ENCODE peak calls at places on chromosomes 4 and X, in nine cellular contexts. R is neuronal stem cell, C is H9, Z is DND-41, U is HCT116, P is mesenchymal stem cell, V is colonic mucosa, B is astrocyte, X is neural progenitor cell. I is an unnamed sample. For H3K4me1, the result is how much of the 10 kb centered on the place peaks cover.

GRCh38 chr4:40524642-40525041 is 105.0 kb downstream of the RBM47 start:
- DNase-seq in C (no peak), V (no peak), B (peak), U (no peak), X (no peak), P (no peak), R (no peak), Z (no peak), I (no peak)

GRCh38 chr4:127309360-127310095 is 323.2 kb upstream of the INTU start:
- DNase-seq in P (peak), U (peak), X (no peak), R (no peak), V (no peak), B (peak), C (no peak), Z (no peak), I (no peak)

GRCh38 chr4:78585633-78586032 is 34.1 kb downstream of the ANXA3 start:
- DNase-seq in R (no peak), Z (no peak), B (peak), U (no peak), X (no peak), V (no peak), C (no peak), P (peak), I (no peak)

GRCh38 chr4:87003266-87003665 is 68.5 kb downstream of the AFF1 start:
- DNase-seq in P (no peak), U (no peak), Z (no peak), X (no peak), R (no peak), V (no peak), C (no peak), B (no peak), I (no peak)

GRCh38 chr4:68896749-68897148 is 54.9 kb downstream of the UGT2A3 start:
- DNase-seq in Z (no peak), P (no peak), U (no peak), X (no peak), C (no peak), V (no peak), B (no peak), R (no peak), I (no peak)

GRCh38 chr4:7759635-7760034 is 180.0 kb downstream of the AFAP1 start:
- DNase-seq in C (no peak), R (no peak), B (no peak), Z (no peak), U (no peak), V (no peak), P (no peak), X (no peak), I (peak)

GRCh38 chr4:14115106-14115505 is 487.6 kb upstream of the BOD1L1 start:
- DNase-seq in X (no peak), R (no peak), V (no peak), P (no peak), C (peak), U (no peak), Z (no peak), B (no peak), I (no peak)

GRCh38 chrX:49272426-49272825 is 2.8 kb downstream of the PPP1R3F start:
- DNase-seq in Z (no peak), R (no peak), P (no peak), X (no peak), V (no peak), B (no peak), C (no peak), U (no peak), I (no peak)

GRCh38 chrX:129461801-129462456 is 61.4 kb downstream of the SMARCA1 start:
- DNase-seq in X (no peak), Z (no peak), U (no peak), R (no peak), V (no peak), C (no peak), B (no peak), P (no peak), I (no peak)

GRCh38 chrX:115913575-115913974 is 257.0 kb upstream of the AGTR2 start:
- DNase-seq in V (no peak), P (no peak), X (no peak), U (no peak), C (no peak), B (no peak), Z (no peak), R (no peak), I (no peak)

GRCh38 chrX:119640621-119641020 is 34.4 kb upstream of the NKRF start:
- DNase-seq in P (no peak), V (no peak), R (no peak), X (no peak), B (no peak), C (no peak), U (no peak), Z (no peak), I (no peak)

GRCh38 chr4:146957252-146957651 is 11.6 kb upstream of the TTC29 start:
- DNase-seq in P (peak), V (no peak), U (no peak), C (no peak), Z (no peak), B (peak), X (no peak), R (no peak), I (no peak)

GRCh38 chr4:96986800-96987199 is 1146.9 kb downstream of the PDHA2 start:
- DNase-seq in C (no peak), Z (no peak), V (no peak), X (no peak), R (no peak), P (no peak), B (no peak), U (no peak), I (no peak)

GRCh38 chr4:108596389-108596788 is 24.0 kb upstream of the RPL34 start:
- DNase-seq in U (no peak), B (peak), C (no peak), P (no peak), Z (no peak), R (no peak), X (no peak), V (no peak), I (no peak)

GRCh38 chrX:45743906-45744625 is 543.4 kb upstream of the DIPK2B start:
- DNase-seq in Z (no peak), V (no peak), R (no peak), B (no peak), P (peak), U (no peak), C (no peak), X (no peak), I (no peak)

GRCh38 chr4:67580577-67580976 is 22.1 kb downstream of the STAP1 start:
- DNase-seq in Z (no peak), R (no peak), B (no peak), X (no peak), P (no peak), U (no peak), C (no peak), V (no peak), I (no peak)

GRCh38 chr4:120293341-120293740 is 226.7 kb upstream of the MAD2L1 start:
- DNase-seq in B (peak), U (no peak), R (no peak), P (no peak), X (no peak), V (no peak), C (no peak), Z (no peak), I (no peak)

GRCh38 chr4:138945840-138946239 is 69.7 kb upstream of the NOCT start:
- DNase-seq in U (no peak), P (no peak), B (no peak), R (no peak), X (no peak), C (no peak), V (no peak), Z (no peak), I (no peak)

GRCh38 chr4:1602621-1603412 is 81.3 kb downstream of the FAM53A start:
- DNase-seq in P (no peak), X (no peak), V (no peak), B (no peak), C (no peak), U (no peak), Z (no peak), R (no peak), I (peak)

GRCh38 chr4:23822181-23822580 is 67.7 kb downstream of the PPARGC1A start:
- DNase-seq in V (no peak), B (no peak), R (no peak), X (no peak), U (no peak), Z (no peak), C (no peak), P (no peak), I (no peak)

GRCh38 chr4:184764601-184765000 is 30.7 kb upstream of the CENPU start:
- DNase-seq in Z (no peak), U (no peak), P (no peak), B (no peak), V (no peak), C (no peak), X (no peak), R (no peak), I (no peak)

GRCh38 chr4:164056426-164057142 is 562.1 kb downstream of the TMA16 start:
- DNase-seq in V (no peak), R (no peak), B (peak), P (no peak), U (no peak), X (no peak), Z (no peak), C (no peak), I (no peak)

GRCh38 chrX:70525733-70526132 is 81.1 kb downstream of the DLG3 start:
- DNase-seq in C (no peak), R (no peak), B (no peak), Z (no peak), X (no peak), P (no peak), V (peak), U (no peak), I (no peak)

GRCh38 chrX:136781180-136781797 is 557 bp upstream of the ARHGEF6 start:
- DNase-seq in V (no peak), U (no peak), X (no peak), P (peak), Z (peak), C (no peak), R (no peak), B (no peak), I (no peak)

GRCh38 chr4:110309686-110310085 is 111.3 kb upstream of the ELOVL6 start:
- DNase-seq in Z (no peak), V (no peak), R (no peak), P (no peak), C (no peak), U (no peak), B (peak), X (no peak), I (no peak)

GRCh38 chr4:57020467-57021101 is 41.9 kb downstream of the POLR2B start:
- DNase-seq in U (no peak), P (peak), Z (no peak), C (no peak), X (no peak), V (no peak), R (no peak), B (peak), I (no peak)

GRCh38 chrX:44246826-44247225 is 96.6 kb downstream of the EFHC2 start:
- DNase-seq in P (no peak), V (no peak), R (no peak), Z (no peak), U (no peak), B (no peak), X (no peak), C (no peak), I (no peak)

GRCh38 chr4:111883557-111883999 is 261.7 kb upstream of the FAM241A start:
- DNase-seq in P (peak), X (peak), V (no peak), U (no peak), Z (no peak), B (no peak), C (no peak), R (no peak), I (no peak)
- H3K9ac ChIP-seq in P (no peak), X (no peak), V (no peak), U (no peak), Z (no peak), B (no peak), C (no peak), R (no peak), I (no peak)

DNA sequence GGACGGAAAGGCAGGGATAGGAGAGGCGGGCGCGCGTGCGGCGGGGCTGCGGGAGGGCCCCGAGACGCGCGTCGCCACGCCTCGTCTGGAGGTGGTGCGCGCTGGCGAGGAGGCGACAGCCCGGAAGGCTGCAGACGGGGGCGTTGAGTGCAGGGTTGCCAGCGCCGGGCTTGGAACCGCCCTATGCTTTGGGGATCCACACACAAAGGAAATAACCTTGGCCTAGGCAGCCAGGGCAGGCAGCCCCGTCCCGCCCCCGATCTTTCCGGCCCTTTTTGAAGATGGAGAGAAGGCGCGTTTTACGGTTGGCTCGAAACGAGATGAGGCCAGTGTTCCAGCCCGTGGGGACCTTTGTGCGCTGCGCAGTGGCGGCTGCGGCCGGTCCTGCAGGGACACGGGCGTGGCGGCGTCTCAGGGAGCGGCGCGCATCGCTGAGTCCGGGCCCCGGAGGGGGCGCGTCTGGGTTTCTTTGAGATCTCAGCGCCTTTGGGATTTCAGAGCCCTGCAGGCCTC is 50.8 kb upstream of the TRIM2 start:
- DNase-seq in U (no peak), P (peak), X (peak), B (peak), V (peak), C (peak), R (no peak), Z (peak), I (peak)
- H3K4me1 ChIP-seq in U (under half), P (under half), X (under half), B (under half), V (under half), C (under half), R (under half), Z (under half), I (under half)

DNA sequence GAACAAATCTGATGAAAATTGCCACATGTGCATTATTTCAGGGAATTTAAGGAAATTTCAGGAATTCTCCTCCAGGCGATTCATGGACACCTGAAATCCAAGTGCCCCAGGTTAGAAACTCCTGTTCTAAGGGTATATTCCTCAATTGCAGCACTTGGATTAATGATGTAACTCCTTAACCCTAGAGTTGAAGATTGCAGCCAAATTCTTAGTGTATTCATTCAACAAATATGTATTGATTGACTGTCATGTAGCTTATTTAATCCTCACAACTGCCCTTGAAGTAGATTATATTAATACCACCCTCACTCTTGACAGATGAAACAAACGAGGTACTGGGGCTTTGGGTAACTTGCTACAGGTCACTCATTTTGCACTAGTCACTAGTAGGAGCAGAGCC is 11.3 kb downstream of the CETN2 start:
- DNase-seq in B (no peak), V (no peak), Z (no peak), X (no peak), P (no peak), U (no peak), R (no peak), C (no peak), I (no peak)
- H3K27ac ChIP-seq in B (peak), V (no peak), Z (no peak), X (no peak), P (no peak), U (no peak), R (no peak), C (no peak), I (no peak)

GRCh38 chr4:143768007-143768591 is 67.6 kb upstream of the FREM3 start:
- DNase-seq in X (no peak), Z (no peak), C (no peak), U (peak), V (no peak), B (peak), P (no peak), R (no peak), I (no peak)

GRCh38 chr4:143773998-143774898 is 73.8 kb upstream of the FREM3 start:
- DNase-seq in U (peak), R (peak), P (peak), Z (peak), X (peak), V (peak), B (peak), C (peak), I (no peak)

GRCh38 chr4:143771269-143771668 is 70.8 kb upstream of the FREM3 start:
- DNase-seq in X (no peak), R (no peak), C (no peak), P (no peak), U (no peak), V (no peak), B (no peak), Z (no peak), I (no peak)
- H3K9ac ChIP-seq in X (no peak), R (no peak), C (no peak), P (no peak), U (no peak), V (no peak), B (no peak), Z (no peak), I (no peak)

GRCh38 chr4:25969374-25969773 is 55.4 kb downstream of the SMIM20 start:
- DNase-seq in X (no peak), Z (no peak), P (no peak), R (no peak), U (no peak), V (no peak), B (no peak), C (no peak), I (no peak)
- H3K4me1 ChIP-seq in X (under half), Z (under half), P (under half), R (under half), U (under half), V (under half), B (under half), C (under half), I (under half)

I was measured in kidney.